ENCODE peak calls at places on chromosomes 16 and 17, in six cellular contexts. I is cardiac muscle cell; S is cardiac fibroblast; L is CD4-positive, alpha-beta T cell; Q is tibial nerve; Y is fibroblast of mammary gland. N is an unnamed sample.
A peak's percentile ranks its signal among the peaks of the same experiment; 100 is the strongest.

GRCh38 chr16:212999-213398 is 16.2 kb downstream of the LUC7L start:
- DNase-seq in L (no peak), I (no peak), Q (no peak), Y (no peak), S (no peak), N (no peak)

GRCh38 chr16:10242076-10242475 is 59.8 kb upstream of the GRIN2A start:
- DNase-seq in Q (no peak), Y (no peak), S (no peak), I (no peak), L (no peak), N (peak; percentile 47)

GRCh38 chr17:63941162-63941561 is 9.0 kb upstream of the CD79B start:
- DNase-seq in S (no peak), L (no peak), I (no peak), Q (no peak), Y (no peak), N (no peak)

GRCh38 chr16:75860654-75861053 is 134.4 kb upstream of the CPHXL start:
- DNase-seq in Q (no peak), Y (peak; percentile 21), S (no peak), L (no peak), I (peak; percentile 78), N (peak; percentile 27)

GRCh38 chr16:72404299-72404698 is 232.3 kb upstream of the PMFBP1 start:
- DNase-seq in S (peak; percentile 64), Y (peak; percentile 19), I (no peak), Q (no peak), L (no peak), N (no peak)

GRCh38 chr16:75298252-75298651 is 46.8 kb upstream of the BCAR1 start:
- DNase-seq in Q (no peak), L (no peak), S (no peak), I (no peak), Y (no peak), N (no peak)

GRCh38 chr17:3792481-3792880 is 8.5 kb downstream of the ITGAE start:
- DNase-seq in S (no peak), Y (no peak), L (no peak), Q (no peak), I (no peak), N (no peak)

GRCh38 chr17:77153487-77153886 is 12.7 kb downstream of the SEC14L1 start:
- DNase-seq in S (no peak), Q (no peak), I (no peak), Y (peak; percentile 40), L (no peak), N (no peak)

GRCh38 chr17:75707096-75707720 is 14.1 kb upstream of the ITGB4 start:
- DNase-seq in Y (no peak), S (peak; percentile 72), I (no peak), L (no peak), Q (no peak), N (no peak)

GRCh38 chr16:57803413-57803990 is 1.2 kb upstream of the KIFC3 start:
- DNase-seq in S (no peak), Q (no peak), L (no peak), I (peak; percentile 77), Y (no peak), N (no peak)

GRCh38 chr16:31874354-31875111 is 926 bp downstream of the ZNF267 start:
- DNase-seq in L (no peak), Q (no peak), Y (peak; percentile 69), S (peak; percentile 79), I (peak; percentile 25), N (no peak)

GRCh38 chr17:32551186-32551955 is 64.6 kb downstream of the CDK5R1 start:
- DNase-seq in L (no peak), S (peak; percentile 70), Y (peak; percentile 52), Q (no peak), I (no peak), N (no peak)

DNA sequence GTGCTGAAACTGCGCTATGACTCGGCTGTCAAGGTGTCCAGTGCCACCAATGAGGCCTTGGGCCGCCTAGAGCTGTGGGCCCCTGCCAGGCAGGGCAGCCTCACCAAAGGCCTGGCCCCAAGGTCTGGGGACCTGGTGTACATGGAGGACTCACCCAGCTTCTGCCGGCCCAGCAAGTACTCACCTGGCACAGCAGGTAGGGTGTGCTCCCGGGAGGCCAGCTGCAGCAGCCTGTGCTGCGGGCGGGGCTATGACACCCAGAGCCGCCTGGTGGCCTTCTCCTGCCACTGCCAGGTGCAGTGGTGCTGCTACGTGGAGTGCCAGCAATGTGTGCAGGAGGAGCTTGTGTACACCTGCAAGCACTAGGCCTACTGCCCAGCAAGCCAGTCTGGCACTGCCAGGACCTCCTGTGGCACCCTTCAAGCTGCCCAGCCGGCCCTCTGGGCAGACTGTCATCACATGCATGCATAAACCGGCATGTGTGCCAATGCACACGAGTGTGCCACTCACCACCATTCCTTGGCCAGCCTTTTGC is 25.0 kb downstream of the WNT9B start:
- DNase-seq in Y (no peak), I (no peak), Q (no peak), S (no peak), L (no peak), N (peak; percentile 17)
- TF ChIP-seq CTCF in Y (no peak), I (peak; percentile 5), Q (no peak), S (peak; percentile 20), L (no peak), N (peak; percentile 35)

GRCh38 chr16:51759999-51760398 is 608.9 kb upstream of the SALL1 start:
- DNase-seq in L (no peak), Q (no peak), S (no peak), Y (no peak), I (no peak), N (no peak)
- TF ChIP-seq CTCF in L (no peak), Q (no peak), S (no peak), Y (no peak), I (no peak), N (no peak)

GRCh38 chr16:53852678-53853077 is 148.7 kb downstream of the FTO start:
- DNase-seq in L (no peak), Y (peak; percentile 43), Q (no peak), S (peak; percentile 45), I (no peak), N (no peak)
- TF ChIP-seq CTCF in L (no peak), Y (no peak), Q (no peak), S (no peak), I (no peak), N (no peak)

GRCh38 chr16:4576008-4576407 is 19.9 kb downstream of the C16orf96 start:
- DNase-seq in Q (no peak), L (no peak), S (no peak), I (no peak), Y (no peak), N (no peak)

GRCh38 chr16:4570688-4571321 is 14.7 kb downstream of the C16orf96 start:
- DNase-seq in L (no peak), Q (no peak), Y (no peak), S (no peak), I (no peak), N (no peak)

GRCh38 chr16:4578961-4579530 is 22.9 kb downstream of the C16orf96 start:
- DNase-seq in Q (no peak), I (no peak), S (no peak), Y (no peak), L (no peak), N (no peak)

GRCh38 chr16:4572715-4573114 is 16.6 kb downstream of the C16orf96 start:
- DNase-seq in I (no peak), Y (no peak), L (no peak), S (peak; percentile 21), Q (no peak), N (no peak)

DNA sequence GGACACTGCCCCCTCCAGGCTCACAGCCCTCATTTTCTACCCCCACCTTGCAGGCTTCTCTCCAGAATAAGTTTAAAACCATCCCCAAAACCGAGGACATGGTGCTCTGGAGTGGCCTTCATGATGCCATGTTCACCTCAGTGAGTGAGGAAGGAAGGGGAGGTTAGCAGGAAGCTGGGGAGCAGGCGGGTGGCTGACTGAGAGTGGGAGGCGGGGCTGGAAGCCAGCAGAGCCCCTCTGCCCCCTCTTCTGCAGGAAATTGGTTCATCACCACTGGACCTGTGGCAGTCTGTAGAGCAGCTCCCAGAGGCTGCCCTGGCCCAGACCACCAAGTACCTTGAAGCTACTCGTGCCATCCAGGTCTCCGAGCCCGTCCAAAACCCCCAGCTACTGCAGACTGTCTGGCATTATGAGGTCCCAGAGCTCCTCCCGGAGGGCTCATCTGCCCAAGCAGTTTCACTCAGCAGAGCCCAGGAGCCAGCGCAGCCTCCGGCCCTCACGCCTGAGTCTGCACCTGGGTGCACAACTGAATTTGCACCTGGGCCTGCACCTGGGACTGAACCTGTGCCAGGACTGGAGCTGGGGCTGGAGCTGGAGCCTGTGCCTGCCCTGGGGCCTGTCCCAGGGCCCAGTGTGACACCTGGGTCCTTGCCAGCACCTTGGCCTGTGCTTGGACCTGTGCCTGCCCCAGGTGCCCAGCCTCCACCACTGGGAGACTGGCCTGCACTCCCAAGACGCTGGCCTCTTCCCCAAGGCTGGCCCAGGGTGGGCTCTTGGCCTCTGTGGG is 19.0 kb downstream of the C16orf96 start:
- DNase-seq in Y (no peak), L (no peak), Q (no peak), I (no peak), S (no peak), N (no peak)
- TF ChIP-seq CTCF in Y (no peak), L (no peak), Q (no peak), I (no peak), S (no peak), N (no peak)

DNA sequence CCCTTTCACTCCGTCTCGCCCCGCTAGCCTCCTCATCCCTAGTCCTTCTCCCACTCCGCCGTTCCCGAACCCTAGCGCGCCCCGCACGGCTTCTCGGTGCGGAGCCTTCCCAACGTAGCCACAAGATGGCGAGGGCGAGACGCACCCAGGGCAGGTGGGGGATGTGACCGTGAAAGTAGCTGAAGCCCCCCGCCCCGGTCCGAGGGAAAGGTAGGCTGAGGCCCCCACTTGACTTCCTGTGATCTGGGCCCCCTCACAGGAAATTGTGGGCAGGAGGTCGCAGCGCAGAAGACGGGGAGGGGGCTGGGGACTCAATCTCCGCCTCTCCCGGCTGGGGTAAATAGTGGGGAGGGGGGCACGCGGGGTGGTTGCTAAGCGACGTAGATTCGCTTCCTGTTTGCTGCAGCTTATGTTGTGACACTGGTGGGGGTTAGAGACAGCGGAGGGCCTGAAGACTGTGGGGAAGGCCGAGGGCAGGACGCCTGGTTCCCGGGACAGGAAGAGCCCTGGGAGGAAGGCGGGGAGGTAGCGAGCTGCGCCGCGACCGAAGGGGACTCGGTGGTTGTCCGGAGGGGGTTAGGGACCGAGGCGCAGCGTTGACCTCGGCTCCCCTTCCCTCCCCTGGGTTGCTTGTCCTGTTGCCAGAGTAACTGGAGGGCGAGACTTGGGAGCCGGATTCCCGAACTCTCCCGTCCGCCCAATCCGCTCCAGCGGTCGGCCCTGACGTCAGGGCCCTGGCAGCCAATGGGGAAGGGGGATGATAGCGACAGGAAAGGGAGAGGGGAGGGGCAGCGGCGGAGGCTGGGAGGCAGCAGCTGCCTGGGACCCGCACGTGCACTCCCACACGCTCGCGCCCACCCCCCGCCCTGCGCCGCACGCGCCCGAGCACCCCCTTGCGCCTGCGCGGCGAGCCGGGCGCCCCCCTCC is 1.1 kb downstream of the KDM6B start:
- DNase-seq in S (peak; percentile 98), Q (peak; percentile 95), I (peak; percentile 98), L (peak; percentile 74), Y (peak; percentile 96), N (peak; percentile 96)
- TF ChIP-seq CTCF in S (peak; percentile 93), Q (peak; percentile 88), I (peak; percentile 85), L (peak; percentile 84), Y (peak; percentile 75), N (peak; percentile 58)